ENCODE peak calls at places on chromosome 13, in nine cellular contexts. R is adrenal gland; Q is CD8-positive, alpha-beta T cell; Z is left ventricle myocardium inferior; X is body of pancreas; U is lung; S is SJSA1; N is thoracic aorta; K is foreskin keratinocyte. L is an unnamed sample.

GRCh38 chr13:75480691-75481175 is 1.2 kb downstream of the TBC1D4 start:
- DNase-seq in R (peak), Q (no peak), Z (peak), X (peak), U (peak), S (no peak), N (no peak), K (peak), L (peak)

GRCh38 chr13:76976488-76976887 is 15.4 kb upstream of the CLN5 start:
- DNase-seq in R (no peak), Q (no peak), Z (no peak), X (no peak), U (no peak), S (no peak), N (no peak), K (peak), L (no peak)

GRCh38 chr13:112447761-112448603 is 71.8 kb downstream of the SPACA7 start:
- DNase-seq in R (no peak), Q (no peak), Z (no peak), X (no peak), U (peak), S (peak), N (no peak), K (no peak), L (no peak)

GRCh38 chr13:77836423-77836822 is 82.2 kb downstream of the EDNRB start:
- DNase-seq in R (peak), Q (no peak), Z (no peak), X (no peak), U (no peak), S (no peak), N (no peak), K (no peak), L (no peak)

GRCh38 chr13:102400619-102401125 is 1.2 kb downstream of the FGF14 start:
- DNase-seq in R (no peak), Q (no peak), Z (peak), X (peak), U (peak), S (no peak), N (no peak), K (peak), L (peak)

GRCh38 chr13:98142427-98143156 is at the start of gene FARP1:
- DNase-seq in R (peak), Q (no peak), Z (peak), X (peak), U (peak), S (peak), N (no peak), K (peak), L (no peak)

GRCh38 chr13:68927387-68928026 is 1180.1 kb upstream of the ATXN8OS start:
- DNase-seq in R (peak), Q (no peak), Z (no peak), X (no peak), U (no peak), S (no peak), N (no peak), K (no peak), L (no peak)

GRCh38 chr13:97948041-97948440 is 5.4 kb upstream of the IPO5 start:
- DNase-seq in R (no peak), Q (no peak), Z (no peak), X (no peak), U (no peak), S (peak), N (no peak), K (peak), L (no peak)

GRCh38 chr13:37681295-37682032 is 82.9 kb upstream of the POSTN start:
- DNase-seq in R (no peak), Q (no peak), Z (no peak), X (no peak), U (no peak), S (no peak), N (no peak), K (no peak), L (no peak)

GRCh38 chr13:109610517-109610916 is 175.9 kb downstream of the IRS2 start:
- DNase-seq in R (peak), Q (peak), Z (peak), X (peak), U (peak), S (peak), N (no peak), K (no peak), L (no peak)

GRCh38 chr13:62524498-62524897 is 1108.8 kb upstream of the PCDH20 start:
- DNase-seq in R (no peak), Q (no peak), Z (no peak), X (no peak), U (no peak), S (no peak), N (no peak), K (no peak), L (no peak)

GRCh38 chr13:96967248-96967745 is 27.0 kb downstream of the OXGR1 start:
- DNase-seq in R (no peak), Q (no peak), Z (no peak), X (no peak), U (no peak), S (no peak), N (no peak), K (no peak), L (no peak)

GRCh38 chr13:111177803-111178389 is 62.8 kb downstream of the ARHGEF7 start:
- DNase-seq in R (no peak), Q (no peak), Z (no peak), X (no peak), U (no peak), S (no peak), N (no peak), K (peak), L (no peak)

GRCh38 chr13:80399340-80400163 is 58.6 kb upstream of the SPRY2 start:
- DNase-seq in R (no peak), Q (no peak), Z (no peak), X (no peak), U (peak), S (no peak), N (no peak), K (peak), L (no peak)

GRCh38 chr13:39956036-39956435 is 300.6 kb downstream of the COG6 start:
- DNase-seq in R (no peak), Q (peak), Z (no peak), X (no peak), U (no peak), S (no peak), N (no peak), K (no peak), L (no peak)

GRCh38 chr13:40366119-40366518 is 300.3 kb downstream of the FOXO1 start:
- DNase-seq in R (no peak), Q (no peak), Z (no peak), X (no peak), U (no peak), S (no peak), N (no peak), K (no peak), L (no peak)

GRCh38 chr13:97432232-97432916 is 1.6 kb upstream of the RAP2A start:
- DNase-seq in R (no peak), Q (no peak), Z (no peak), X (no peak), U (no peak), S (no peak), N (no peak), K (no peak), L (no peak)

GRCh38 chr13:99329477-99329876 is 22.3 kb upstream of the GPR183 start:
- DNase-seq in R (no peak), Q (no peak), Z (no peak), X (no peak), U (no peak), S (peak), N (no peak), K (no peak), L (no peak)

GRCh38 chr13:79385694-79386093 is 20.4 kb downstream of the RBM26 start:
- DNase-seq in R (no peak), Q (peak), Z (no peak), X (no peak), U (no peak), S (no peak), N (no peak), K (peak), L (no peak)

DNA sequence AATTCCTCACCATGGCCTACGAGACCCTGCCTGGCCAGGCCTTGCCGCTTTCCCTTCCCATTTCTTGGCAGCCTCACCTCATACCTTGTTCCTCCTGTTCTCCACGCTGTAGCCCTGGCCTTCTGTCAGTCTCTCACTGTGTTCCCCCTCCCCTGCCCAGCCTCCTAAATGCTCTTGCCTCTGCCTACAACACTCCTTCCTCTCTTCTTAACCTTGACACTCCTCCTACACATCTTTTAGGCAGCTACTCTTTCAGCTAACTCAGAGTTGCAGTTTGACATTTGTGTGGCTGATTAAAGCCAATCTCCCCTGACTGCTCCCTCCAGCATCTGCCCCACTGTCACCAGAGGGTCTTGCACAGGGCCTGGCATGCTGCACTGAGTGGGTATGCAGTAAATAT is 150.8 kb downstream of the FLT1 start:
- DNase-seq in R (no peak), Q (no peak), Z (no peak), X (no peak), U (no peak), S (no peak), N (no peak), K (no peak), L (no peak)
- H3K27ac ChIP-seq in R (no peak), Q (no peak), Z (no peak), X (no peak), U (no peak), S (no peak), N (no peak), K (no peak), L (no peak)

GRCh38 chr13:43265028-43265427 is 241.6 kb downstream of the DNAJC15 start:
- DNase-seq in R (no peak), Q (no peak), Z (no peak), X (no peak), U (no peak), S (no peak), N (no peak), K (no peak), L (no peak)

GRCh38 chr13:43267916-43268315 is 244.5 kb downstream of the DNAJC15 start:
- DNase-seq in R (no peak), Q (no peak), Z (no peak), X (no peak), U (no peak), S (no peak), N (no peak), K (no peak), L (no peak)

GRCh38 chr13:43268632-43269031 is 245.2 kb downstream of the DNAJC15 start:
- DNase-seq in R (no peak), Q (no peak), Z (no peak), X (no peak), U (no peak), S (no peak), N (no peak), K (no peak), L (no peak)

GRCh38 chr13:43269037-43269476 is 245.7 kb downstream of the DNAJC15 start:
- DNase-seq in R (peak), Q (no peak), Z (no peak), X (peak), U (peak), S (peak), N (no peak), K (peak), L (no peak)

GRCh38 chr13:43266953-43267615 is 243.7 kb downstream of the DNAJC15 start:
- DNase-seq in R (no peak), Q (no peak), Z (no peak), X (no peak), U (no peak), S (no peak), N (no peak), K (no peak), L (no peak)
- H3K27ac ChIP-seq in R (no peak), Q (no peak), Z (no peak), X (no peak), U (no peak), S (no peak), N (no peak), K (no peak), L (no peak)

DNA sequence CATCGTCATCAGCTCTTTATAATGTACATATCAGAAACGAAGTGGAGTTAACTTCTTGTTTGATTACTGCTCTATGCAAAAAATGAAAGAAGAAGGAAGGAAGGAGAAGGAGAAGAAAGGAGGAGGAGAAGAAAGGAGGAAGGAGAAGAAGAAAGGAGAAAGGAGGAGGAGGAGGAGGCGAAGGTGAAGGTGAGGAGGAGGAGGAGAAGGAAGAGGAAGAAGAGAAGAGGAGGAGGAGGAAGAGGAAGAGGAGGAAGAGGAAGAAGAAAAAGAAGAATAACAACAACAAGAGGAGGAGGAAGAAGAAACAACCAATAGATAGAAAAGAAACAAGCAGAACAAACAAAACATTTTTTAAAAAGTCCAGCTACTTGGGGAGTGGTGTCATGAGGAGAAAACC is 13.1 kb downstream of the NUFIP1 start:
- DNase-seq in R (no peak), Q (no peak), Z (no peak), X (no peak), U (no peak), S (no peak), N (no peak), K (no peak), L (no peak)
- H3K27ac ChIP-seq in R (no peak), Q (no peak), Z (no peak), X (no peak), U (no peak), S (no peak), N (no peak), K (no peak), L (no peak)

DNA sequence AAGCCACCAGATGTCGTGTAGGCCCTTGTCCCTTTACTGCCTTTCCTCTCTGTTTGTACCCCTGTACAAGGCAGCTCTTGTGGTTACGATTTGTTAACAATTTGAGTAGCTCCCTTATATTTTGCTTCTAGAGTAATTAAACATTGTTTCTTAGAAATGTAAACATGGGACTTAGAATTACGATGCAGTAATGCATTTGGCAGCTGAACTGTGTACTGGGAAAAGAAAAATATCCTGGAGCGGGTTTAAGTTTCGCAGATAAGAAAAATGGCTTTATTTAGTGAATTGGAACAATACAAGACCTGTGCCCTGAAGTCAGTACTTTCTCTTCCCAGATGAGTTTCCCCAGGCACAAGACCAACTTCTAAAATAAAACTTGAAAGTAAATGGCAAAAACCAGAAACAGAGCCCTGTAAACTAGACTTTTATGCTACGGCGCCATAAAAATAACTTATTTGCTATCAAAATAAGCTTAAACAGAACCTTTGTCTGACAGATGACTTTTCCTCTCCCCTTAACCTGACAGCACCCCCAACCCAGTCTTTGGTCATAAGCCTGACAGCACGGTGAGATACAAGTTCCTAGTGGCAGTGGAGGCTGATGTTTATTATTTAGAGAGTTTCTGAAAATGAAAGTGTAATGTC is 63.0 kb downstream of the LRCH1 start:
- DNase-seq in R (no peak), Q (no peak), Z (no peak), X (no peak), U (no peak), S (no peak), N (no peak), K (no peak), L (no peak)
- H3K27ac ChIP-seq in R (peak), Q (no peak), Z (peak), X (no peak), U (peak), S (peak), N (peak), K (no peak), L (no peak)

GRCh38 chr13:91771229-91771628 is 372.8 kb downstream of the GPC5 start:
- DNase-seq in R (no peak), Q (no peak), Z (no peak), X (no peak), U (no peak), S (no peak), N (no peak), K (no peak), L (no peak)
- H3K27ac ChIP-seq in R (no peak), Q (no peak), Z (no peak), X (no peak), U (no peak), S (no peak), N (no peak), K (no peak), L (no peak)